ENCODE peak calls at places on chromosomes 16 and 17, in five cellular contexts. S is neural crest cell, Y is nephron progenitor cell, O is NCI-H187, A is renal cortical epithelial cell. L is an unnamed sample.

GRCh38 chr16:88653606-88654362 is 2.9 kb upstream of the CYBA start:
- DNase-seq in S (no peak), Y (no peak), O (no peak), A (no peak), L (no peak)

GRCh38 chr17:41498276-41498675 is 7.1 kb downstream of the KRT13 start:
- DNase-seq in S (no peak), Y (no peak), O (no peak), A (no peak), L (no peak)

GRCh38 chr17:9677411-9677810 is 32.1 kb downstream of the USP43 start:
- DNase-seq in S (no peak), Y (no peak), O (no peak), A (peak; percentile 4), L (no peak)

GRCh38 chr17:27631897-27632725 is 1.1 kb downstream of the LGALS9 start:
- DNase-seq in S (no peak), Y (no peak), O (no peak), A (no peak), L (no peak)

GRCh38 chr17:34406196-34406595 is 43.2 kb upstream of the CCL1 start:
- DNase-seq in S (no peak), Y (no peak), O (no peak), A (no peak), L (no peak)

GRCh38 chr17:17189559-17189958 is 16.6 kb downstream of the PLD6 start:
- DNase-seq in S (no peak), Y (no peak), O (no peak), A (no peak), L (no peak)

GRCh38 chr16:76346210-76346609 is 69.0 kb downstream of the CNTNAP4 start:
- DNase-seq in S (no peak), Y (no peak), O (no peak), A (no peak), L (no peak)

GRCh38 chr17:28967240-28968135 is 16.2 kb upstream of the PHF12 start:
- DNase-seq in S (no peak), Y (peak; percentile 32), O (no peak), A (no peak), L (no peak)

GRCh38 chr16:17270683-17271109 is 200.1 kb downstream of the XYLT1 start:
- DNase-seq in S (no peak), Y (no peak), O (no peak), A (no peak), L (no peak)

GRCh38 chr16:80563807-80564206 is 23.0 kb downstream of the DYNLRB2 start:
- DNase-seq in S (no peak), Y (no peak), O (no peak), A (no peak), L (no peak)

GRCh38 chr17:7593296-7593695 is 3.4 kb upstream of the SOX15 start:
- DNase-seq in S (no peak), Y (no peak), O (no peak), A (no peak), L (no peak)

GRCh38 chr16:35631261-35631945 is 2172.0 kb downstream of the TP53TG3F start:
- DNase-seq in S (no peak), Y (no peak), O (no peak), A (peak; percentile 89), L (peak; percentile 45)

GRCh38 chr17:75889454-75889853 is 7.3 kb downstream of the TRIM65 start:
- DNase-seq in S (no peak), Y (no peak), O (no peak), A (peak; percentile 12), L (no peak)

GRCh38 chr17:5986644-5987043 is 83.5 kb upstream of the WSCD1 start:
- DNase-seq in S (no peak), Y (no peak), O (no peak), A (no peak), L (no peak)

GRCh38 chr16:10992797-10993196 is 48.4 kb downstream of the CLEC16A start:
- DNase-seq in S (no peak), Y (no peak), O (no peak), A (peak; percentile 74), L (no peak)

GRCh38 chr17:72090108-72090507 is 30.7 kb upstream of the SOX9 start:
- DNase-seq in S (no peak), Y (no peak), O (no peak), A (no peak), L (no peak)

GRCh38 chr17:77810536-77810935 is 148.0 kb upstream of the TNRC6C start:
- DNase-seq in S (no peak), Y (no peak), O (no peak), A (peak; percentile 9), L (no peak)

GRCh38 chr17:20223808-20224328 is 214.7 kb downstream of the SPECC1 start:
- DNase-seq in S (no peak), Y (no peak), O (no peak), A (no peak), L (no peak)

GRCh38 chr17:74055508-74056160 is 147.8 kb upstream of the RPL38 start:
- DNase-seq in S (no peak), Y (no peak), O (peak; percentile 19), A (no peak), L (no peak)

GRCh38 chr16:55333690-55334089 is 9.7 kb downstream of the IRX6 start:
- DNase-seq in S (no peak), Y (no peak), O (no peak), A (no peak), L (no peak)

GRCh38 chr16:16887193-16887592 is 508.3 kb downstream of the NPIPA7 start:
- DNase-seq in S (no peak), Y (no peak), O (no peak), A (no peak), L (peak; percentile 87)

GRCh38 chr17:75822119-75822799 is 21.9 kb downstream of the UNC13D start:
- DNase-seq in S (no peak), Y (no peak), O (no peak), A (no peak), L (no peak)

GRCh38 chr16:62363451-62363850 is 327.2 kb upstream of the CDH8 start:
- DNase-seq in S (no peak), Y (no peak), O (no peak), A (no peak), L (no peak)

GRCh38 chr16:6377956-6378355 is 954.7 kb upstream of the RBFOX1 start:
- DNase-seq in S (no peak), Y (no peak), O (no peak), A (no peak), L (peak; percentile 89)

GRCh38 chr17:50461550-50462132 is 7.0 kb downstream of the CHAD start:
- DNase-seq in S (no peak), Y (no peak), O (no peak), A (no peak), L (no peak)